ENCODE peak calls at places on chromosomes 6 and 20, in five cellular contexts. W is neuronal stem cell, I is mesenchymal stem cell, D is H1, E is trophoblast cell. C is an unnamed sample.

GRCh38 chr6:133644548-133644947 is 244.4 kb upstream of the TCF21 start:
- DNase-seq in I (peak; percentile 84), D (no peak), E (no peak), W (no peak), C (no peak)

GRCh38 chr6:135983720-135984343 is 132.3 kb downstream of the PDE7B start:
- DNase-seq in E (no peak), D (no peak), I (no peak), W (no peak), C (no peak)

GRCh38 chr6:10794239-10794638 is 44.1 kb downstream of the MAK start:
- DNase-seq in W (no peak), D (no peak), E (no peak), I (no peak), C (no peak)

GRCh38 chr6:34795836-34796425 is 4.0 kb downstream of the BLTP3A start:
- DNase-seq in I (peak; percentile 60), E (peak; percentile 27), D (no peak), W (no peak), C (no peak)

GRCh38 chr20:34010405-34010895 is 16.7 kb downstream of the RALY start:
- DNase-seq in W (no peak), I (peak; percentile 26), E (no peak), D (no peak), C (peak; percentile 51)

GRCh38 chr20:24470031-24470781 is 777 bp downstream of the SYNDIG1 start:
- DNase-seq in W (peak; percentile 42), D (peak; percentile 82), E (no peak), I (no peak), C (peak; percentile 54)

GRCh38 chr6:159493888-159494632 is 199.0 kb downstream of the SOD2 start:
- DNase-seq in I (no peak), W (no peak), E (no peak), D (no peak), C (no peak)

GRCh38 chr20:57462781-57463180 is 62.2 kb downstream of the CTCFL start:
- DNase-seq in D (no peak), W (no peak), I (no peak), E (peak; percentile 70), C (no peak)

GRCh38 chr20:39107741-39108140 is 145.6 kb downstream of the DHX35 start:
- DNase-seq in E (peak; percentile 83), I (no peak), D (no peak), W (no peak), C (no peak)

GRCh38 chr6:53378208-53378607 is 29.5 kb upstream of the ELOVL5 start:
- DNase-seq in D (no peak), I (no peak), E (no peak), W (no peak), C (no peak)

GRCh38 chr6:27518881-27519795 is 46.2 kb upstream of the ZNF184 start:
- DNase-seq in W (peak; percentile 84), D (peak; percentile 83), E (peak; percentile 90), I (peak; percentile 93), C (peak; percentile 71)

GRCh38 chr6:110357696-110358535 is at the start of gene METTL24:
- DNase-seq in I (peak; percentile 31), W (no peak), D (peak; percentile 72), E (peak; percentile 11), C (peak; percentile 62)

GRCh38 chr6:156832166-156832743 is 55.1 kb downstream of the ARID1B start:
- DNase-seq in E (no peak), I (peak; percentile 49), D (no peak), W (no peak), C (no peak)

GRCh38 chr20:44031001-44031574 is 116.4 kb downstream of the TOX2 start:
- DNase-seq in I (no peak), W (no peak), D (no peak), E (no peak), C (no peak)

GRCh38 chr6:29576056-29576455 is 8.9 kb upstream of the OR2H2 start:
- DNase-seq in I (no peak), D (no peak), E (no peak), W (no peak), C (no peak)

GRCh38 chr6:17107768-17108325 is 6.0 kb downstream of the STMND1 start:
- DNase-seq in W (no peak), I (no peak), E (peak; percentile 61), D (no peak), C (no peak)

GRCh38 chr6:27608916-27609883 is 136.3 kb upstream of the ZNF184 start:
- DNase-seq in D (peak; percentile 47), W (no peak), I (peak; percentile 70), E (peak; percentile 93), C (peak; percentile 68)

DNA sequence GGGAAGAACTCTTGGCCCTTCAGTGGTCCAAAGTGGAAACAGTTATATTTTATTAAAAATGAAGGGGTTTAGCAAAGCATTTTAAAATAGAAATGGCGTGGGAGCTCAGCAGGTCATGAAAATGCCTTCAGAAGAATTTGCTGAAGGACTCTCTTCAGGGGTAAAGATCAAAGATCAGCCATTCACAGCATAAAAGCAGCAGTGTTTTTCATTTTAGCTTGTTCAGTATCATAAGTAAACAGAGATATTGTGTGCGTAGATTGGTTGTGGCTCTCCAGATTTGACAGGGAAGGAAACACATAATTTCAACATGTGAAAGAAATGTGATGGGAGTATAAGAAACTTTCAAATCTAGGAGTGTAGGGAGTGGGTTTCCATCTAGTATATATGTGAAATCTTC is 519.2 kb upstream of the MAP3K7 start:
- DNase-seq in I (no peak), D (no peak), W (no peak), E (no peak), C (no peak)
- H2BK12ac ChIP-seq in I (no peak overlapping the region), D (no peak overlapping the region), W (no peak overlapping the region), E (no peak overlapping the region), C (no peak overlapping the region)

GRCh38 chr20:137668-138131 is 4.7 kb upstream of the DEFB126 start:
- DNase-seq in W (no peak), I (peak; percentile 1), D (no peak), E (no peak), C (no peak)
- H2BK12ac ChIP-seq in W (no peak overlapping the region), I (no peak overlapping the region), D (no peak overlapping the region), E (no peak overlapping the region), C (no peak overlapping the region)

DNA sequence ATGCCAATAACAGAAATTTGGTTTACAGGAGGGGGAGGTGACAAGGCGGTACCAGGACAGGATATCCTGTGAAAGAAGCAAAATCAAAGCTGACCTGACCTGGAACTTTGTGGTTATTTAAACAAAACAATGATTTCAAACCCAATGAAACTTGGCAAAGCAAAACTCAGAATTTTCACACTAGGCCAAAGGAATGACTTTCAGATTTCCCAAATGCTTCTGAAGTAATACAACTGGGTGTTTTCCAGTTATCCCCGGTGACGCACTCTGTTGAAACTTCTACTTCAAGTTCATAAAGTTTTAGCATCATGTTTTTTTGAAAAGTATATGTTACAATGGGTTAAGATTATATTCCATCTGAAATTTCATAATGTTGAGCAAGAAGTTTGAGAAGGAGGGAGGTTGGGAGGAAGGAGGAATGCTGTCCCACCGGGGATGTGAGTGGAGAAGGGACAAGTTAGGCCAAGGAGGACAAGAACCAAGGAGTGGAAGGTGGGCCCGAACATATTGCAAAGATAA is 78.1 kb upstream of the TRAF3IP2 start:
- DNase-seq in W (no peak), D (no peak), E (no peak), I (peak; percentile 40), C (no peak)
- H2BK12ac ChIP-seq in W (no peak overlapping the region), D (no peak overlapping the region), E (no peak overlapping the region), I (no peak overlapping the region), C (no peak overlapping the region)

DNA sequence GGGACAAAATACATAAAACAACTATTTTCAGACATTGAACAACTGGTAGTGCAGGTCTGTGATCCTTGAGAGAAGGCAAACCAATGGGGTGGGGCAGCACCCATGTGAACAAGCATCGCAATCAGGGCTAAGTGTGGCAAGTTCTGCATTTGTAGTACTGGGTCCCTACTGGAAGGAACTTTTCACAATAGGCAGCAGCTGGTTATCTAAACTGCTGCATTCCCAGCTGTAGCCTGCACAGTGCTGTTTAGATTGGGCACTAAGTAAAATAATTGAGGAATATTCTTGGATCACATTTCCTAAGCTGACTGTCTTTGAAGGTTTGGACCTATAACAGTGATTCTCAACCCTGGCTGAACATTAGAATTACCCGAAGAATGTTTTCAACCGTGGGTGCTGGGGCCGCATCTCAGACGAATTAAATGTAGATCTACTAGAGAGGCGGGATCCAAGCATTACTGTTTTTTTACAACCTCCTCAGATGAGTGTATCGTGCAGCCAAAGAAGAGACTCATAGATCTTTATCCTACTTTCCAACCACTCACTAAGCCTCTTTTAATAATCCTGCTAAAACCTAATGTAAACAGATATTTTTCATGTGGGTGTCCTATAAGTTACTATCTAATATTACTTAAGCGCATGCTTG is 12.4 kb upstream of the MAP3K4 start:
- DNase-seq in E (no peak), W (no peak), D (no peak), I (peak; percentile 64), C (no peak)
- H2BK12ac ChIP-seq in E (no peak overlapping the region), W (no peak overlapping the region), D (no peak overlapping the region), I (no peak overlapping the region), C (no peak overlapping the region)

GRCh38 chr20:61333484-61334108 is 81.5 kb downstream of the CDH4 start:
- DNase-seq in W (no peak), D (no peak), I (no peak), E (no peak), C (no peak)
- H2BK12ac ChIP-seq in W (no peak overlapping the region), D (no peak overlapping the region), I (no peak overlapping the region), E (no peak overlapping the region), C (no peak overlapping the region)

GRCh38 chr20:58839991-58840747 is 10.5 kb downstream of the GNAS-AS1 start:
- DNase-seq in I (no peak), D (no peak), E (no peak), W (no peak), C (no peak)
- H2BK12ac ChIP-seq in I (no peak overlapping the region), D (no peak overlapping the region), E (no peak overlapping the region), W (no peak overlapping the region), C (no peak overlapping the region)

DNA sequence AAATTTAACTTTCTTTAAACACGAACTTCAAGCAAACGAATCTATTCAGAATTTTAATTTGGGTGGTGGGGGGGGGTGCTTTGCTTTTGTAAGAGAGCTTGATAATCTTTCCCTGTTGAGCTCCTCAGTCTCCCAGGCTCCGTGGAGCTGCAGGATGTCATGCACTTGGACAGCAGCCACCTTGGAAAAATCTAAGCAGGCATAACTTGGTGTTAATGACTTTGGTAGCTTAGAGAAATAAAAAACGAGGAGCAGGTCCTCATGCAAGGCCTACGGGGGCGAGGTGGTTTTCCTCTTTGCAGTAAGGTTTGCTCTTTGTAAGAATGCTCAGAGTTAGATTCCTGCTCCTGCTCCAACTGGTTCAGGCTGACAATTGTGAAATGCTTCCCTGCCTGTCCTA is 102.3 kb downstream of the EDN1 start:
- DNase-seq in I (no peak), E (no peak), W (no peak), D (no peak), C (no peak)
- H2BK12ac ChIP-seq in I (no peak overlapping the region), E (no peak overlapping the region), W (no peak overlapping the region), D (no peak overlapping the region), C (no peak overlapping the region)

GRCh38 chr6:123329337-123329736 is 307.4 kb downstream of the TRDN start:
- DNase-seq in E (no peak), W (no peak), D (no peak), I (no peak), C (no peak)
- H2BK12ac ChIP-seq in E (no peak overlapping the region), W (no peak overlapping the region), D (no peak overlapping the region), I (no peak overlapping the region), C (no peak overlapping the region)